ENCODE peak calls at places on chromosomes 16 and 17, in six cellular contexts. S is HepG2, V is H1, Y is Panc1, K is HCT116, H is SK-N-SH. B is an unnamed sample.

GRCh38 chr17:43588121-43588520 is 42.0 kb upstream of the ETV4 start:
- DNase-seq in V (no peak), Y (no peak), H (no peak), S (no peak), K (no peak), B (no peak)

GRCh38 chr16:16052916-16053315 is 103.5 kb downstream of the ABCC1 start:
- DNase-seq in K (no peak), S (no peak), H (no peak), V (no peak), Y (no peak), B (no peak)

GRCh38 chr16:79009911-79010310 is 590.6 kb downstream of the MAF start:
- DNase-seq in K (no peak), H (no peak), S (no peak), Y (no peak), V (no peak), B (no peak)

GRCh38 chr17:81540676-81541027 is 11.5 kb downstream of the FAAP100 start:
- DNase-seq in K (no peak), Y (no peak), S (no peak), H (no peak), V (no peak), B (no peak)

GRCh38 chr17:71229036-71229435 is 891.8 kb upstream of the SOX9 start:
- DNase-seq in H (no peak), K (no peak), V (no peak), Y (no peak), S (no peak), B (no peak)

GRCh38 chr17:36674278-36674650 is 72.9 kb downstream of the MRM1 start:
- DNase-seq in S (no peak), K (no peak), H (no peak), Y (no peak), V (no peak), B (no peak)

GRCh38 chr17:41547921-41548843 is 20.1 kb upstream of the KRT19 start:
- DNase-seq in Y (peak), V (no peak), H (peak), S (no peak), K (peak), B (no peak)

GRCh38 chr16:65070831-65071230 is 51.0 kb downstream of the CDH11 start:
- DNase-seq in Y (peak), H (peak), V (no peak), S (peak), K (no peak), B (no peak)

GRCh38 chr16:81891734-81892364 is 112.8 kb downstream of the PLCG2 start:
- DNase-seq in S (no peak), V (no peak), Y (no peak), H (no peak), K (no peak), B (no peak)

GRCh38 chr17:56939869-56940484 is 20.9 kb downstream of the COIL start:
- DNase-seq in H (peak), K (peak), V (peak), Y (peak), S (peak), B (no peak)

GRCh38 chr16:47939690-47940089 is 216.1 kb downstream of the ABCC12 start:
- DNase-seq in S (no peak), K (no peak), V (no peak), H (no peak), Y (no peak), B (no peak)

GRCh38 chr17:48051706-48052486 is 3.7 kb downstream of the NFE2L1 start:
- DNase-seq in Y (no peak), S (peak), V (no peak), H (no peak), K (no peak), B (no peak)

GRCh38 chr17:6435968-6436367 is 1.0 kb upstream of the AIPL1 start:
- DNase-seq in V (peak), H (peak), K (peak), Y (peak), S (peak), B (no peak)

GRCh38 chr17:74360993-74361612 is 565 bp downstream of the BTBD17 start:
- DNase-seq in V (no peak), Y (no peak), S (no peak), H (no peak), K (no peak), B (no peak)

GRCh38 chr16:72560617-72561016 is 388.7 kb upstream of the PMFBP1 start:
- DNase-seq in H (no peak), Y (no peak), K (no peak), S (peak), V (no peak), B (no peak)

GRCh38 chr17:6402258-6402657 is 32.7 kb downstream of the AIPL1 start:
- DNase-seq in V (no peak), Y (no peak), H (no peak), K (no peak), S (no peak), B (no peak)

GRCh38 chr16:86158688-86159360 is 259.9 kb downstream of the IRF8 start:
- DNase-seq in H (no peak), S (no peak), Y (no peak), K (peak), V (no peak), B (no peak)

GRCh38 chr16:57392694-57393093 is 11.9 kb upstream of the CCL17 start:
- DNase-seq in S (no peak), H (no peak), K (no peak), V (no peak), Y (no peak), B (no peak)

GRCh38 chr16:81889896-81890634 is 111.0 kb downstream of the PLCG2 start:
- DNase-seq in S (peak), V (peak), K (peak), H (peak), Y (peak), B (no peak)

GRCh38 chr16:86825631-86826030 is 247.3 kb downstream of the FOXL1 start:
- DNase-seq in V (no peak), S (no peak), Y (no peak), K (no peak), H (no peak), B (no peak)

GRCh38 chr16:5000573-5001001 is 33.1 kb downstream of the NAGPA start:
- DNase-seq in V (no peak), H (no peak), S (no peak), Y (no peak), K (no peak), B (no peak)

GRCh38 chr17:42904110-42904469 is 3.5 kb downstream of the G6PC1 start:
- DNase-seq in Y (no peak), V (no peak), S (no peak), K (no peak), H (no peak), B (no peak)

GRCh38 chr16:15507299-15507958 is 73.0 kb downstream of the BMERB1 start:
- DNase-seq in S (no peak), H (no peak), V (no peak), K (no peak), Y (no peak), B (no peak)

GRCh38 chr16:58098207-58099096 is 30.7 kb downstream of the CFAP20 start:
- DNase-seq in Y (no peak), V (no peak), S (no peak), H (no peak), K (no peak), B (no peak)

GRCh38 chr16:85010931-85011845 is at the start of gene ZDHHC7:
- DNase-seq in Y (no peak), H (peak), S (peak), V (peak), K (peak), B (peak)

GRCh38 chr17:42133461-42134041 is 10.9 kb downstream of the HSPB9 start:
- DNase-seq in K (no peak), S (no peak), Y (no peak), V (no peak), H (no peak), B (no peak)

GRCh38 chr17:53894591-53894990 is 71.9 kb downstream of the KIF2B start:
- DNase-seq in H (no peak), Y (no peak), K (no peak), V (no peak), S (no peak), B (no peak)

GRCh38 chr17:27415090-27415795 is 41.0 kb upstream of the KSR1 start:
- DNase-seq in Y (no peak), H (no peak), V (no peak), S (no peak), K (no peak), B (no peak)

GRCh38 chr16:75506567-75506966 is 11.3 kb upstream of the CHST6 start:
- DNase-seq in Y (no peak), V (no peak), K (peak), S (peak), H (no peak), B (no peak)

GRCh38 chr17:3963214-3964201 is 729 bp downstream of the ATP2A3 start:
- DNase-seq in S (no peak), H (peak), K (no peak), V (peak), Y (no peak), B (no peak)

GRCh38 chr17:81488276-81488860 is 24.2 kb downstream of the ACTG1 start:
- DNase-seq in H (no peak), Y (no peak), V (no peak), K (no peak), S (no peak), B (no peak)

GRCh38 chr16:4936991-4937781 is at the start of gene PPL:
- DNase-seq in K (peak), V (peak), S (peak), Y (no peak), H (peak), B (no peak)

GRCh38 chr17:81053043-81053970 is 18.4 kb downstream of the BAIAP2 start:
- DNase-seq in K (no peak), S (no peak), Y (no peak), V (no peak), H (peak), B (no peak)

GRCh38 chr16:86387461-86388440 is 122.6 kb upstream of the FOXF1 start:
- DNase-seq in H (no peak), V (no peak), K (peak), S (no peak), Y (no peak), B (no peak)

GRCh38 chr17:82754297-82755208 is 2.7 kb downstream of the TBCD start:
- DNase-seq in V (peak), S (no peak), H (no peak), Y (no peak), K (peak), B (no peak)

GRCh38 chr17:41101586-41102259 is at the start of gene KRTAP4-16:
- DNase-seq in Y (no peak), K (no peak), S (no peak), H (no peak), V (no peak), B (no peak)

GRCh38 chr16:28987170-28987853 is 2.5 kb downstream of the LAT start:
- DNase-seq in Y (no peak), K (no peak), V (no peak), H (no peak), S (no peak), B (no peak)

GRCh38 chr16:28991687-28992086 is 6.8 kb downstream of the LAT start:
- DNase-seq in K (no peak), S (no peak), H (no peak), V (no peak), Y (no peak), B (no peak)

GRCh38 chr16:28990375-28991040 is 5.7 kb downstream of the LAT start:
- DNase-seq in H (no peak), V (no peak), Y (no peak), S (no peak), K (no peak), B (no peak)

GRCh38 chr16:28989363-28989762 is 4.5 kb downstream of the LAT start:
- DNase-seq in S (no peak), V (no peak), Y (no peak), K (no peak), H (no peak), B (no peak)

DNA sequence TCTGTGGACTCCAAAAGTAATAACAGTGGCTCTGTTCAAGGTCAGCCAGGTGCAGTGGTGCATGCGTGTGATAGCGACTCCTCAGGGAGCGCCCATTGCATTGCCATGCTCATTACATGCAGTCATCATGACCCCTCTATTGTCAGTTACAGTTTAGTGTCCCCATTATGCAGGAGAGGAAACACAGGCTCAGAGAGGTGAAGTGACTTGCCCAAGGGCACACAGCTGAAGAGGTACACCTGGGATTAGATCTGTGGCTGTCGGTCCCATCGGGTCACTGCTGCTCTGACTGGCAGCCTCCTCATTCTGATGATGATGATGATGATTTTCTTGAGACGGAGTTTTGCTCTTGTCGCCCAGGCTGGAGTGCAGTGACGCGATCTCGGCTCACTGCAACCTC is 7.6 kb downstream of the LAT start:
- DNase-seq in K (no peak), S (no peak), V (no peak), Y (no peak), H (no peak), B (no peak)
- TF ChIP-seq SIN3A in K (no peak), S (no peak), V (no peak), Y (no peak), H (no peak), B (no peak)

GRCh38 chr16:49745434-49745833 is 110.5 kb downstream of the ZNF423 start:
- DNase-seq in H (no peak), S (no peak), Y (no peak), V (no peak), K (no peak), B (no peak)

GRCh38 chr16:49744244-49744976 is 111.5 kb downstream of the ZNF423 start:
- DNase-seq in V (no peak), S (no peak), H (no peak), Y (no peak), K (no peak), B (no peak)

GRCh38 chr16:49740190-49740589 is 115.7 kb downstream of the ZNF423 start:
- DNase-seq in K (no peak), Y (no peak), V (no peak), H (no peak), S (no peak), B (no peak)

GRCh38 chr16:49743206-49743470 is 112.8 kb downstream of the ZNF423 start:
- DNase-seq in Y (no peak), V (no peak), H (no peak), S (no peak), K (no peak), B (no peak)

DNA sequence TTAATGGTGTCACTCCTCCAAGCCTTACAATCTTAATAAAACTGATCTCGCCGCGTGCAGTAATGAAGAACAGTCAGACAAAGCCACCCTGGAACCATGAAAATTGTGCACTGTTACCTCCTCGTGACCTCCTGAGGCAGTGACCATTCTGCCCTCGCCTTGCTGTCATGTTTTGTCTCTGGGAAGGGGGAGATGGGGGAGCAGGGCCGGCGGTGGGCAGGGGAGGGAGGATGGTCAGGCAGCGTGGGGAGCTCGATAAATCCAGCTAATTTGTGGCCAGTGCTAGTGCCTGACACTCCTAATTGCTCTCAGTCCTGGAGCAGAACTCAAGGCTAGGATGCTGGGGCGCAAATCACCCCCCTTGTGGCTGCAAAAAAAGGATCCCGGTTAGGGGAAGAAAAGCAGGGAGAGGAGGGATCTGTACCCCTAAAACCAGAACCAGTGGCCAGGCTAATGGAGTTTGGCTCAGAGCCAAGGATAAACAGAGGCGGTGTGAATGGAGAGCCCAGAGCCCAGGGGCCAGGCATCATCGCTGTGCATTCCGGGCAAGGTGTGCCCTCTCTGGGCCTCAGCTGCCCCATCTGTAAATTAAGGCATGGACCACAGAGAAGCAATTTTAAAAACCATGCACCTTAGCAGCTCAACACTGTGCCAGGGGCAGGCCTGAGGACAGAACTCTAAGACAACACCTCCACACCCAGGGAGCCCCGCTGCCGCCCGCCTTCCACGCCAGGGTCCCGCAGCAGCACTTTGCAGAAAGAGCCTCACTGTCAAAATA is 113.3 kb downstream of the ZNF423 start:
- DNase-seq in H (peak), K (no peak), V (no peak), Y (no peak), S (no peak), B (no peak)
- TF ChIP-seq SIN3A in H (no peak), K (no peak), V (no peak), Y (no peak), S (no peak), B (no peak)

GRCh38 chr16:17491140-17491662 is 20.4 kb upstream of the XYLT1 start:
- DNase-seq in K (no peak), V (no peak), Y (no peak), S (no peak), H (no peak), B (no peak)
- TF ChIP-seq SIN3A in K (no peak), V (no peak), Y (no peak), S (no peak), H (no peak), B (no peak)

DNA sequence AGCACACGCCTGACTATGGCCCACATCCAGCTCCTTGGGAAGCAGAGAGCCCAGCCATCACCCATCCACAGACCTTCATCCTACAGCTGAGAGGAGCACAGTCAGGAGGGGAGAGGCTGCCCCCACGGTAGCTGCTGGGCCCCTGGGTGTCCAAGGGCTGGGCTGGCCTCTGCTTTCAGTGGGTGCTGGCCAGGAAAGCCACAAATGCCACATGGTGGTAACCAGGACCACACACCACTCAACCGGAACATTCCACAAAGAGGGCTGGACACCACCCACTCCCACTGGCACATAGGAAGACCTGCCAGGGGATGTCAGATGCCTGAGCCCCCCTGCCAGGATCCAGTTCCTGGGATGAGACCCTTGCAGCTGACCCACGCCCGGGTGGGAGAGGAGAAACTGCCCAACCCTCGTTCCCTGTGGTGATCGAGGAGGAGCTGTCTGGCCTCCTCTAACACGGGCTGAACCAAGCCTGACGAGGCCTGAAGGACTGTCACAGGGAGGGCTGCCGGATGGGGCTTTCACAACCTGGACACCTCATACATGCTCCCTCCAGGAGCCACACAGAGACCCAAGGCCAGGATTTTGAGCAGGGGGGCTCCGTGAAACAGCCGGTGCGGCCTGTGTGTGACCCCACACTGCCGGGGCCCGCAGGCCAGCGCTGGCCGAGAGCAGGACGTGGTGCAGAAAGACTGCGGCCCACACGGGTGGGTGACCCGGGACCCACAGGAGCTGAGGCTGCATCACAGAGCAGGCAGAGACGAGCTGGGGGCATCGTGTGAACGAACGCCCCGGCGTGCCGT is 30.7 kb downstream of the PIEZO1 start:
- DNase-seq in K (no peak), S (no peak), H (no peak), Y (no peak), V (no peak), B (no peak)
- TF ChIP-seq SIN3A in K (no peak), S (no peak), H (no peak), Y (no peak), V (no peak), B (no peak)

GRCh38 chr17:49399995-49400394 is 14.7 kb downstream of the PHB1 start:
- DNase-seq in K (no peak), V (no peak), H (no peak), Y (no peak), S (no peak), B (no peak)

GRCh38 chr17:49404371-49404770 is 10.3 kb downstream of the PHB1 start:
- DNase-seq in Y (no peak), K (no peak), V (no peak), H (no peak), S (no peak), B (no peak)

GRCh38 chr17:49403514-49404289 is 11.0 kb downstream of the PHB1 start:
- DNase-seq in V (no peak), S (no peak), Y (no peak), H (no peak), K (no peak), B (no peak)

GRCh38 chr17:49402706-49403105 is 12.0 kb downstream of the PHB1 start:
- DNase-seq in V (no peak), S (no peak), H (no peak), K (no peak), Y (no peak), B (no peak)

GRCh38 chr17:49401971-49402491 is 12.7 kb downstream of the PHB1 start:
- DNase-seq in H (no peak), Y (no peak), V (no peak), S (no peak), K (no peak), B (no peak)
- TF ChIP-seq SIN3A in H (no peak), Y (no peak), V (no peak), S (no peak), K (no peak), B (no peak)

GRCh38 chr17:2024572-2025219 is 438 bp downstream of the RTN4RL1 start:
- DNase-seq in K (no peak), H (peak), Y (no peak), S (no peak), V (peak), B (no peak)

GRCh38 chr17:2027528-2028233 is 2.3 kb upstream of the DPH1 start:
- DNase-seq in K (no peak), V (no peak), H (no peak), S (no peak), Y (no peak), B (no peak)

GRCh38 chr17:2023692-2024571 is 1.2 kb downstream of the RTN4RL1 start:
- DNase-seq in Y (no peak), S (no peak), K (peak), H (peak), V (peak), B (no peak)

GRCh38 chr17:2025220-2025621 is at the start of gene RTN4RL1:
- DNase-seq in Y (no peak), H (peak), V (peak), S (no peak), K (peak), B (no peak)

GRCh38 chr17:2025622-2026309 is 632 bp upstream of the RTN4RL1 start:
- DNase-seq in K (no peak), V (peak), H (peak), S (peak), Y (no peak), B (no peak)
- TF ChIP-seq SIN3A in K (no peak), V (no peak), H (no peak), S (no peak), Y (no peak), B (no peak)

GRCh38 chr16:28556914-28557320 is 3.2 kb downstream of the SGF29 start:
- DNase-seq in S (no peak), Y (no peak), K (no peak), H (no peak), V (no peak), B (no peak)
- TF ChIP-seq SIN3A in S (no peak), Y (no peak), K (no peak), H (no peak), V (no peak), B (no peak)

B was measured in GM12878.